ENCODE peak calls at places on chromosome 3, in four cellular contexts. H, Q, Z and E are unnamed samples.

GRCh38 chr3:42705962-42706585 is 3.5 kb upstream of the HHATL start:
- DNase-seq in H (no peak), Z (no peak), Q (no peak), E (peak; percentile 20)

GRCh38 chr3:136819784-136820640 is 1.1 kb downstream of the SLC35G2 start:
- DNase-seq in Z (peak; percentile 90), H (peak; percentile 55), Q (peak; percentile 27), E (peak; percentile 80)

GRCh38 chr3:142817897-142818296 is 71.0 kb downstream of the PCOLCE2 start:
- DNase-seq in Z (no peak), H (no peak), Q (no peak), E (no peak)

GRCh38 chr3:153356908-153357307 is 194.9 kb downstream of the RAP2B start:
- DNase-seq in H (no peak), Z (no peak), Q (no peak), E (no peak)

GRCh38 chr3:10753964-10754363 is 62.1 kb upstream of the SLC6A11 start:
- DNase-seq in H (peak; percentile 32), Q (peak; percentile 66), Z (peak; percentile 76), E (peak; percentile 83)

GRCh38 chr3:172280406-172281051 is 167.7 kb downstream of the GHSR start:
- DNase-seq in Z (peak; percentile 30), H (no peak), Q (no peak), E (no peak)

GRCh38 chr3:190076601-190077444 is 43.9 kb downstream of the P3H2 start:
- DNase-seq in Q (peak; percentile 78), H (peak; percentile 88), Z (peak; percentile 96), E (no peak)

GRCh38 chr3:99313481-99313880 is 324.9 kb upstream of the COL8A1 start:
- DNase-seq in Q (no peak), H (no peak), Z (no peak), E (no peak)

GRCh38 chr3:117526485-117527079 is 817.0 kb downstream of the TUSC7 start:
- DNase-seq in H (peak; percentile 8), Z (peak; percentile 27), Q (no peak), E (no peak)

GRCh38 chr3:171459942-171460225 is 321 bp downstream of the TNIK start:
- DNase-seq in H (no peak), Q (peak; percentile 6), Z (no peak), E (no peak)

GRCh38 chr3:71429610-71429988 is 153.9 kb downstream of the FOXP1 start:
- DNase-seq in Q (no peak), H (no peak), Z (no peak), E (no peak)

GRCh38 chr3:46878796-46879436 is 1.4 kb downstream of the PTH1R start:
- DNase-seq in Z (peak; percentile 75), Q (peak; percentile 47), H (peak; percentile 92), E (no peak)

GRCh38 chr3:98645039-98645438 is 51.6 kb upstream of the CPOX start:
- DNase-seq in Q (no peak), Z (peak; percentile 16), H (peak; percentile 41), E (peak; percentile 38)

GRCh38 chr3:176522436-176522835 is 674.8 kb downstream of the TBL1XR1 start:
- DNase-seq in Z (no peak), H (no peak), Q (no peak), E (no peak)

DNA sequence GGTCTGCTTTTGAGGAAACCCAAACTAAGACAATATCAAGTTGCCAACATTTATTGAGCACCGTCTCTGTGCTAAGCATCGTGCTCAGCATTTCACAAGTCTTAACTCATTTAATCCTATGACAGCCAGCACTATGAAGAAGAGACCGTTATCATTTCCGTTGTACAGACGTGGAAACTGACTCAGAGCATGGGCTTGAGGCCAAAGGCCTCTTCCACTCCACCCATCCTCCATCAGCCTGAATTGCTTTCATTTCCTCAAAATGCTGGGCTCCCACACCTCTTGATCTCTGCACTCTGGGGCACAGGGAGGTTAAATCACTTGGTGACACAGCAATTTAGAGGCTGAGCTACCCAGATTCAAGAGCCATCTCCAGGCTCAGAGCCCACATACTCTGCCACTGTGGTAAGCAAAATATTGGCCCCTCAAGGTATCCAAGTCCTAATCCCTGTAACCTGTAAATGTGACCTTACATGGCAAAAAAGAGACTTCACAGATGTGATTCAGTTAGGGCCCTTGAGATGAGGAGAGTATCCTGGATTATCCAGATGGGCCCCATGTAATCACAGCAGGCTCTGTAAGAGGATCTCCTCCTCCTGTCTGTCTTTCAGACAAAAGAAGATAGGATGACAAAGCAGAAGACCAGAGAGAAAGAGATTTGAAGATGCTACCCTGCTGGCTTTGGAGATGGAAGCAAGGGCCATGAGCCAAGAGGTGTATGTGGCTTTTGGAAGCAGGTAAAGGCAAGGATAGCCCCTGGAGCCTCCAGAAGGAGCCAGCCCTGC is 24.3 kb upstream of the FLNB start:
- DNase-seq in Q (no peak), Z (peak; percentile 65), H (peak; percentile 63), E (no peak)
- H2BK5ac ChIP-seq in Q (no peak overlapping the region), Z (peak overlapping the region; percentile 21), H (no peak overlapping the region), E (no peak overlapping the region)

DNA sequence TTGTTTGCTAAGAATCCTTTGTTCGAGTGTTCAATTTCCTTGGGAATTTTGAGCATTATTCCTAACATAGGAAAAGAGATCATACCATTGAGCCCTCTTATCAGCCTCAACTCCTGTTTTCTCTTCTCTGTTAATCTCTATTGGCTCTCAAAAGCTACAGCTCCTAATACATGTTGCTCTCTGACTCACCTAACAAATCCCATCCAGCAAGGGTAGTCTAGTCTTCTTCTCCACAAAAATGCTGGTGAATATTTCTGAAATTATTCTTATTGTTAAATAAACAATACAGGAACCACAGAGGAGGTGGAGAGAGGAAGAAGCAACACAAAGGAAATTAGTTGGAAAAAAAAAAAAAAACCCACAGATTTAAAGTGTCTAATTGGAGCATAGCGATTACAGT is 325.8 kb upstream of the NAALADL2 start:
- DNase-seq in H (no peak), Q (no peak), Z (no peak), E (no peak)
- H2BK120ac ChIP-seq in H (no peak overlapping the region), Q (no peak overlapping the region), Z (no peak overlapping the region), E (no peak overlapping the region)

GRCh38 chr3:156553705-156554356 is 1.1 kb downstream of the SSR3 start:
- DNase-seq in Z (peak; percentile 60), Q (no peak), H (peak; percentile 86), E (no peak)
- H2BK5ac ChIP-seq in Z (no peak overlapping the region), Q (no peak overlapping the region), H (no peak overlapping the region), E (no peak overlapping the region)

DNA sequence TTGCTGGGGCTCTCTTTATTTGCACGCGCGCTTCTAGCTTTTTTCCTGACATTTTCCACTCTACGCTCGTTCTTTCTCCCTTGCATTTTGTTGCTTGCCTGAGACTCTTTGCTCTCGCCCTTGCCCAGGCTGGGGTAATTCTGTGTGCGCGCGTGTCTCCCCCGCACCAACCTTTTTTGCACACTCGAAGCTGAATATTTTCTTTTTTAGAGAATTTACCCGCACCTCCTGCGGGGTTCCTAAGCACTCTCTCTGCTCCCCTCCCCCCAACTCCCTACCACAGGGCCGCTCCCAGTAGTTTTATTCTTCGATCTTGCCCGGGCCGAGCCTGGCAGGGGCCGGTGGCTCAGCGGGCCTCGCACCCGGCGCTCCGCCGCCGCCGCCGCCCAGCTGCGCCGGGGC is 732 bp downstream of the FAM43A start:
- DNase-seq in Q (no peak), H (no peak), Z (no peak), E (no peak)
- H2BK120ac ChIP-seq in Q (no peak overlapping the region), H (no peak overlapping the region), Z (no peak overlapping the region), E (no peak overlapping the region)